ENCODE peak calls at places on chromosomes 7 and 10, in seven cellular contexts. C is SJCRH30, P is WERI-Rb-1, M is HAP-1, N is heart left ventricle, D is right cardiac atrium, I is HCT116. T is an unnamed sample.

GRCh38 chr7:82362129-82362528 is 81.4 kb downstream of the CACNA2D1 start:
- DNase-seq in D (no peak), C (no peak), I (no peak), P (no peak), M (no peak), N (no peak), T (no peak)

GRCh38 chr10:34526186-34526585 is 288.9 kb downstream of the PARD3 start:
- DNase-seq in I (no peak), M (no peak), D (no peak), C (no peak), P (no peak), N (no peak), T (no peak)

GRCh38 chr7:89104748-89105685 is 309.5 kb upstream of the TEX47 start:
- DNase-seq in M (no peak), N (no peak), P (no peak), I (no peak), D (no peak), C (peak; percentile 68), T (no peak)

GRCh38 chr7:76310102-76310957 is 7.9 kb downstream of the HSPB1 start:
- DNase-seq in N (no peak), M (peak; percentile 32), C (peak; percentile 99), P (no peak), D (no peak), I (no peak), T (no peak)

GRCh38 chr7:100568176-100568935 is 5.3 kb downstream of the SAP25 start:
- DNase-seq in D (no peak), C (no peak), P (peak; percentile 41), M (no peak), I (no peak), N (peak; percentile 27), T (no peak)

GRCh38 chr10:33391611-33392010 is 57.1 kb upstream of the NRP1 start:
- DNase-seq in C (no peak), N (no peak), D (no peak), P (no peak), I (no peak), M (no peak), T (no peak)

GRCh38 chr10:112209534-112210200 is 26.1 kb upstream of the GPAM start:
- DNase-seq in M (no peak), D (no peak), N (no peak), I (no peak), P (no peak), C (no peak), T (no peak)

GRCh38 chr10:25068152-25069058 is 52.0 kb downstream of the THNSL1 start:
- DNase-seq in M (peak; percentile 62), I (no peak), P (no peak), D (no peak), N (no peak), C (peak; percentile 39), T (peak; percentile 11)

GRCh38 chr7:87541648-87542047 is 59.0 kb downstream of the ABCB1 start:
- DNase-seq in C (no peak), D (no peak), N (no peak), P (no peak), I (no peak), M (no peak), T (no peak)

GRCh38 chr10:60899266-60899665 is 44.7 kb downstream of the RHOBTB1 start:
- DNase-seq in N (no peak), I (no peak), P (no peak), M (no peak), D (no peak), C (no peak), T (no peak)

GRCh38 chr10:71746344-71747037 is 26.8 kb downstream of the VSIR start:
- DNase-seq in P (peak; percentile 30), C (no peak), I (no peak), D (peak; percentile 85), N (peak; percentile 82), M (no peak), T (peak; percentile 80)

GRCh38 chr7:130986271-130986690 is 252.3 kb upstream of the KLF14 start:
- DNase-seq in D (no peak), C (no peak), M (no peak), N (no peak), I (no peak), P (no peak), T (no peak)

GRCh38 chr10:119025336-119025735 is 4.2 kb upstream of the NANOS1 start:
- DNase-seq in N (peak; percentile 93), C (peak; percentile 78), D (peak; percentile 91), M (no peak), I (no peak), P (no peak), T (no peak)

GRCh38 chr7:108196004-108196403 is 65.8 kb upstream of the LAMB4 start:
- DNase-seq in M (no peak), C (no peak), N (no peak), I (no peak), P (no peak), D (no peak), T (no peak)

GRCh38 chr7:815284-816216 is 16.7 kb upstream of the SUN1 start:
- DNase-seq in C (no peak), I (no peak), N (peak; percentile 44), D (peak; percentile 79), M (peak; percentile 85), P (peak; percentile 72), T (peak; percentile 96)

GRCh38 chr7:139737221-139738100 is 40.3 kb downstream of the HIPK2 start:
- DNase-seq in N (no peak), M (no peak), I (no peak), D (no peak), P (no peak), C (no peak), T (no peak)

GRCh38 chr10:61136151-61136550 is 192.2 kb upstream of the RHOBTB1 start:
- DNase-seq in C (no peak), P (no peak), D (no peak), N (no peak), M (no peak), I (no peak), T (no peak)

GRCh38 chr7:74071121-74071520 is 12.5 kb upstream of the LIMK1 start:
- DNase-seq in C (no peak), I (no peak), M (no peak), D (peak; percentile 23), N (no peak), P (no peak), T (no peak)

GRCh38 chr7:98400538-98401427 is at the start of gene BAIAP2L1:
- DNase-seq in D (peak; percentile 91), C (peak; percentile 90), M (peak; percentile 97), N (peak; percentile 75), I (peak; percentile 82), P (peak; percentile 95), T (peak; percentile 100)

GRCh38 chr10:77333610-77334340 is 303.8 kb downstream of the KCNMA1 start:
- DNase-seq in D (no peak), M (no peak), C (no peak), I (no peak), P (no peak), N (no peak), T (no peak)

GRCh38 chr7:17506090-17506489 is 207.6 kb downstream of the AHR start:
- DNase-seq in N (no peak), D (no peak), I (no peak), P (no peak), C (no peak), M (no peak), T (no peak)

DNA sequence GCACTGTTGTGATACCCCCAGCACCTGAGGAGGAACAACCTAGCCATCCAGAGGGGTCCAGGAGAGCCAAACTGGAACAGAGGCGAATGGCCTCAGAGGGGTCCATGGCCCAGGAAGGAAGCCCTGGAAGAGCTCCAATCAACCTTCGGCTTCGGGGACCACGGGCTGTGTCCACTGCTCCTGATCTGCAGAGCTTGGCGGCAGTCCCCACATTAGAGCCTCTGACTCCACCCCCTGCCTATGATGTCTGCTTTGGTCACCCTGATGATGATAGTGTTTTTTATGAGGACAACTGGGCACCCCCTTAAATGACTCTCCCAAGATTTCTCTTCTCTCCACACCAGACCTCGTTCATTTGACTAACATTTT is 1.6 kb upstream of the CASP2 start:
- DNase-seq in C (no peak), D (no peak), M (no peak), I (no peak), N (no peak), P (no peak), T (no peak)
- H3K4me3 ChIP-seq in C (no peak overlapping the region), D (no peak overlapping the region), M (no peak overlapping the region), I (no peak overlapping the region), N (no peak overlapping the region), P (no peak overlapping the region), T (no peak overlapping the region)

GRCh38 chr7:133423618-133424017 is 170.7 kb downstream of the EXOC4 start:
- DNase-seq in I (no peak), C (no peak), P (no peak), N (no peak), M (no peak), D (peak; percentile 52), T (no peak)

GRCh38 chr7:133431134-133431711 is 178.3 kb downstream of the EXOC4 start:
- DNase-seq in I (no peak), M (no peak), P (no peak), D (no peak), C (no peak), N (no peak), T (no peak)

GRCh38 chr7:133433165-133433812 is 180.4 kb downstream of the EXOC4 start:
- DNase-seq in D (no peak), I (no peak), N (no peak), C (no peak), M (no peak), P (no peak), T (no peak)

GRCh38 chr7:133429371-133429770 is 176.5 kb downstream of the EXOC4 start:
- DNase-seq in D (no peak), C (no peak), M (no peak), N (no peak), P (no peak), I (no peak), T (no peak)

GRCh38 chr7:133428876-133429275 is 176.0 kb downstream of the EXOC4 start:
- DNase-seq in C (no peak), P (no peak), D (no peak), I (no peak), M (no peak), N (no peak), T (no peak)
- H3K4me3 ChIP-seq in C (no peak overlapping the region), P (no peak overlapping the region), D (no peak overlapping the region), I (no peak overlapping the region), M (no peak overlapping the region), N (no peak overlapping the region), T (no peak overlapping the region)

GRCh38 chr7:28956608-28957063 is 1.5 kb downstream of the TRIL start:
- DNase-seq in I (no peak), M (peak; percentile 70), P (peak; percentile 70), D (peak; percentile 89), C (peak; percentile 67), N (peak; percentile 75), T (peak; percentile 95)

GRCh38 chr7:28957064-28957821 is 887 bp downstream of the TRIL start:
- DNase-seq in M (no peak), P (peak; percentile 31), D (peak; percentile 69), I (no peak), N (peak; percentile 37), C (peak; percentile 51), T (peak; percentile 79)

GRCh38 chr7:28957822-28958234 is 302 bp downstream of the TRIL start:
- DNase-seq in P (no peak), M (no peak), D (no peak), C (no peak), I (no peak), N (no peak), T (peak; percentile 84)

GRCh38 chr7:28958946-28959417 is 852 bp upstream of the TRIL start:
- DNase-seq in P (no peak), M (no peak), N (no peak), D (no peak), I (no peak), C (no peak), T (no peak)

GRCh38 chr7:28958235-28958945 is at the start of gene TRIL:
- DNase-seq in D (peak; percentile 95), P (peak; percentile 83), M (no peak), C (peak; percentile 93), I (no peak), N (peak; percentile 91), T (peak; percentile 85)
- H3K4me3 ChIP-seq in D (peak within 1 kb of the TSS; percentile 44), P (peak within 1 kb of the TSS; percentile 17), M (no peak within 1 kb of the TSS), C (peak within 1 kb of the TSS; percentile 57), I (no peak within 1 kb of the TSS), N (peak within 1 kb of the TSS; percentile 48), T (peak within 1 kb of the TSS; percentile 62)

GRCh38 chr10:44384601-44385422 is at the start of gene CXCL12:
- DNase-seq in M (no peak), C (no peak), D (peak; percentile 86), I (no peak), P (no peak), N (peak; percentile 78), T (peak; percentile 95)
- H3K4me3 ChIP-seq in M (no peak within 1 kb of the TSS), C (no peak within 1 kb of the TSS), D (peak within 1 kb of the TSS; percentile 69), I (no peak within 1 kb of the TSS), P (peak within 1 kb of the TSS; percentile 31), N (peak within 1 kb of the TSS; percentile 67), T (peak within 1 kb of the TSS; percentile 84)